ENCODE peak calls at places on chromosomes 2 and 18, in seven cellular contexts. P, E, F, K, W, O and M are unnamed samples.

GRCh38 chr2:47272031-47272864 is 117.1 kb upstream of the STPG4 start:
- DNase-seq in P (peak; percentile 86), E (peak; percentile 33), F (peak; percentile 62), K (peak; percentile 65), W (peak; percentile 39), O (no peak), M (peak; percentile 76)

GRCh38 chr2:67510745-67511144 is 113.6 kb downstream of the ETAA1 start:
- DNase-seq in P (no peak), E (no peak), F (no peak), K (no peak), W (peak; percentile 42), O (no peak), M (no peak)

GRCh38 chr18:36114738-36115137 is 14.4 kb downstream of the SLC39A6 start:
- DNase-seq in P (no peak), E (no peak), F (no peak), K (no peak), W (no peak), O (no peak), M (no peak)

GRCh38 chr2:74001781-74002514 is 17.2 kb downstream of the TET3 start:
- DNase-seq in P (no peak), E (no peak), F (no peak), K (no peak), W (no peak), O (no peak), M (no peak)

GRCh38 chr2:232525796-232526195 is at the start of gene CHRND:
- DNase-seq in P (no peak), E (no peak), F (no peak), K (no peak), W (no peak), O (peak; percentile 23), M (peak; percentile 52)

GRCh38 chr2:63875143-63875542 is 33.4 kb downstream of the UGP2 start:
- DNase-seq in P (no peak), E (peak; percentile 12), F (no peak), K (no peak), W (peak; percentile 13), O (no peak), M (no peak)

GRCh38 chr2:60849165-60849564 is 32.2 kb upstream of the REL start:
- DNase-seq in P (no peak), E (no peak), F (no peak), K (no peak), W (peak; percentile 8), O (no peak), M (no peak)

GRCh38 chr2:239692348-239692747 is 291.5 kb upstream of the HDAC4 start:
- DNase-seq in P (no peak), E (no peak), F (no peak), K (no peak), W (no peak), O (no peak), M (no peak)

GRCh38 chr2:231052494-231053451 is 3.9 kb upstream of the PSMD1 start:
- DNase-seq in P (peak; percentile 88), E (peak; percentile 68), F (peak; percentile 79), K (peak; percentile 80), W (peak; percentile 77), O (peak; percentile 84), M (peak; percentile 73)
- TF ChIP-seq POLR2A in P (no peak), E (no peak), F (no peak), K (no peak), W (no peak), O (no peak), M (no peak)

DNA sequence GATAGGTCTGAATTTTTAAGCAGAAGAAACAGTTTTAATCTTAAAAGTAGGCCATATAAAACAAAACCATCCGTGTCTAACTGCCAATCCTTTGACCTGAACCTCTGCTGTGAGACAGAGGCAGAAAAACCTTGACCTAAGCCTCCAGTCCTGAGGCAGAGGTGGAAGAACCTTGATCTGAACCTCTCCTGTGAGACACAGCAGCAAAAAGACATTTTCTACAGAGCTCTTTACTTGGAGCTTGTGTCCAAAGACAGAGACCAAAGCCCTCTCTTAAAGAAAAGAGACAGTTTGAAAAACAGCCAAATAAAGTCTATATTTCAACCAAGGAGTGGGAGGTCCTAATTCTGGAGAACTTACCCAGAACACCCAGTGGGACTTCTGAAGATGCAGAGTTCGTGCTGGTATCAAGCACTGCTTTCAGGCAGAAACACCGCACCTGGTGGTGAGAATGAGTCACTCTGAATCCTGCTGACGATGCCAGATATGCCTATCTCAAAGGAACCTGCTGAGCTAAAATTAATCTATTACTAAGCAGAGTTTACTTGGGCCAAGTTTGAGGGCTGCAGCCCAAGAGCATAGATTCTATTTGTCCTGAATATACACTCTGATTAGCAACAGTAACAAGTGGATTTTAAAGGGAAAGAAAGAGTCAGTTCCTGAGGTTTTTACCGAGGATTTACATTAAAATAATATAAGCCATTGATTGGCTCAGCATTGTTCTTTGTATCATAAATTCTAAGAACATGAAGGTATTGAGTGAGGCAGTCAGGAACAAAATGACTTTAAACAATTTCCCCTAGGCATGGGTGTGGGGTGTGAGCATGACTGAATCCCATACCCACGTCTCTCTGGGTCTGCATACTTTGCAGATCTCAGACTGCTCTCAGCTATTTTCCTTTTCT is 806.4 kb downstream of the TRIB2 start:
- DNase-seq in P (no peak), E (no peak), F (peak; percentile 31), K (peak; percentile 10), W (no peak), O (no peak), M (no peak)
- TF ChIP-seq POLR2A in P (no peak), E (no peak), F (no peak), K (no peak), W (no peak), O (no peak), M (no peak)

GRCh38 chr2:156435725-156436476 is at the start of gene GPD2:
- DNase-seq in P (peak; percentile 88), E (peak; percentile 93), F (peak; percentile 91), K (peak; percentile 94), W (peak; percentile 82), O (no peak), M (peak; percentile 93)
- TF ChIP-seq POLR2A in P (peak; percentile 41), E (peak; percentile 83), F (peak; percentile 58), K (no peak), W (peak; percentile 55), O (no peak), M (peak; percentile 84)

GRCh38 chr2:30268296-30268871 is 37.0 kb downstream of the LBH start:
- DNase-seq in P (no peak), E (peak; percentile 27), F (no peak), K (no peak), W (no peak), O (no peak), M (no peak)

GRCh38 chr2:30266051-30266621 is 34.8 kb downstream of the LBH start:
- DNase-seq in P (no peak), E (no peak), F (no peak), K (no peak), W (no peak), O (no peak), M (peak; percentile 50)

GRCh38 chr2:30267576-30267975 is 36.2 kb downstream of the LBH start:
- DNase-seq in P (no peak), E (no peak), F (no peak), K (no peak), W (no peak), O (no peak), M (no peak)

GRCh38 chr2:30266705-30267104 is 35.4 kb downstream of the LBH start:
- DNase-seq in P (no peak), E (no peak), F (no peak), K (no peak), W (no peak), O (no peak), M (no peak)

DNA sequence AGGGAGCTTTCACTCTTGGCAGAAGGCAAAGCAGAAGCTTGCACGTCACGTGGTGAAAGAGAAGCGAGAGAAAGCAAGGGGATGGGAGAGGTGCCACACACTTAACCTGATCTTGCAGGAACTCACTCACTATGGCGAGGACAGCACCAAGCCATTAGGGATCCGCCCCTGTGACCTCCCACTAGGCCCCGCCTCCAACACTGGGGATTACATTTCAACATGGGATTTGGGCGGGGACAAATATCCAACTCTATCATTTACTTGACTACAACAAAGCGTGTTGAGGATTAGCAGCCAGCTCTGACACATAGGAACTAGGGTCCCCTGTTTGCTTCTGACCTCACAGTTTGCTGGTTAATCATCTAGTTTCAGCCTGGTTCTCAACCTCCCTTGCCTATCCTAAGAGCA is 35.8 kb downstream of the LBH start:
- DNase-seq in P (no peak), E (no peak), F (no peak), K (no peak), W (no peak), O (no peak), M (no peak)
- TF ChIP-seq POLR2A in P (no peak), E (no peak), F (no peak), K (no peak), W (no peak), O (no peak), M (no peak)